ENCODE peak calls at places on chromosomes 12 and 14, in seven cellular contexts. W, A, Q, G, T, B and D are unnamed samples.

GRCh38 chr14:65001758-65002157 is 15.1 kb downstream of the FNTB start:
- DNase-seq in W (peak; percentile 51), A (no peak), Q (no peak), G (no peak), T (no peak), B (no peak), D (no peak)

GRCh38 chr12:64392221-64392620 is 1.7 kb upstream of the C12orf56 start:
- DNase-seq in W (peak; percentile 42), A (peak; percentile 16), Q (no peak), G (no peak), T (peak; percentile 71), B (no peak), D (peak; percentile 59)

GRCh38 chr14:92922883-92923743 is at the start of gene CHGA:
- DNase-seq in W (peak; percentile 32), A (peak; percentile 76), Q (no peak), G (peak; percentile 77), T (peak; percentile 70), B (no peak), D (peak; percentile 57)

GRCh38 chr12:128339121-128339520 is 72.2 kb downstream of the TMEM132C start:
- DNase-seq in W (no peak), A (no peak), Q (no peak), G (peak; percentile 22), T (no peak), B (no peak), D (no peak)

GRCh38 chr14:92603309-92604257 is 90.0 kb downstream of the RIN3 start:
- DNase-seq in W (peak; percentile 94), A (no peak), Q (peak; percentile 42), G (peak; percentile 27), T (peak; percentile 28), B (peak; percentile 13), D (no peak)

GRCh38 chr12:34373926-34374325 is 351.6 kb downstream of the ALG10 start:
- DNase-seq in W (no peak), A (no peak), Q (no peak), G (no peak), T (no peak), B (no peak), D (no peak)

GRCh38 chr12:124938606-124939427 is 24.4 kb upstream of the UBC start:
- DNase-seq in W (peak; percentile 86), A (peak; percentile 36), Q (peak; percentile 81), G (no peak), T (peak; percentile 93), B (no peak), D (no peak)

GRCh38 chr12:54723653-54724256 is 75.6 kb upstream of the DCD start:
- DNase-seq in W (peak; percentile 0), A (no peak), Q (peak; percentile 10), G (peak; percentile 23), T (peak; percentile 31), B (no peak), D (peak; percentile 45)

GRCh38 chr12:66603981-66604380 is 74.9 kb downstream of the GRIP1 start:
- DNase-seq in W (no peak), A (no peak), Q (no peak), G (no peak), T (no peak), B (no peak), D (no peak)

GRCh38 chr14:55125403-55125802 is 3.6 kb upstream of the LGALS3 start:
- DNase-seq in W (no peak), A (no peak), Q (no peak), G (no peak), T (no peak), B (no peak), D (peak; percentile 89)

GRCh38 chr12:63056649-63057048 is 94.4 kb downstream of the AVPR1A start:
- DNase-seq in W (no peak), A (no peak), Q (no peak), G (no peak), T (no peak), B (no peak), D (no peak)

GRCh38 chr14:58061581-58061980 is 90.4 kb downstream of the ARMH4 start:
- DNase-seq in W (no peak), A (no peak), Q (no peak), G (no peak), T (no peak), B (no peak), D (no peak)

GRCh38 chr14:77040995-77041744 is 12.7 kb upstream of the IRF2BPL start:
- DNase-seq in W (no peak), A (no peak), Q (no peak), G (no peak), T (no peak), B (no peak), D (peak; percentile 48)

GRCh38 chr12:4284306-4284705 is 10.7 kb downstream of the CCND2 start:
- DNase-seq in W (no peak), A (no peak), Q (no peak), G (no peak), T (no peak), B (no peak), D (no peak)

GRCh38 chr14:71319646-71320045 is 412.4 kb downstream of the PCNX1 start:
- DNase-seq in W (no peak), A (peak; percentile 39), Q (no peak), G (no peak), T (peak; percentile 56), B (no peak), D (peak; percentile 24)

GRCh38 chr14:93067088-93067487 is 48.6 kb downstream of the ITPK1 start:
- DNase-seq in W (no peak), A (no peak), Q (no peak), G (no peak), T (no peak), B (no peak), D (no peak)

GRCh38 chr14:56351861-56352260 is 227.7 kb upstream of the TMEM260 start:
- DNase-seq in W (peak; percentile 95), A (no peak), Q (no peak), G (no peak), T (peak; percentile 76), B (no peak), D (no peak)

GRCh38 chr12:106195638-106196037 is 52.2 kb downstream of the CKAP4 start:
- DNase-seq in W (peak; percentile 69), A (no peak), Q (no peak), G (no peak), T (peak; percentile 75), B (peak; percentile 31), D (peak; percentile 35)

GRCh38 chr12:130916251-130916911 is 37.3 kb upstream of the ADGRD1 start:
- DNase-seq in W (peak; percentile 29), A (peak; percentile 80), Q (no peak), G (peak; percentile 78), T (peak; percentile 84), B (peak; percentile 22), D (peak; percentile 87)

GRCh38 chr12:69070319-69071090 is 137.5 kb upstream of the CPM start:
- DNase-seq in W (peak; percentile 47), A (peak; percentile 72), Q (peak; percentile 62), G (peak; percentile 17), T (peak; percentile 88), B (peak; percentile 45), D (peak; percentile 70)